ENCODE peak calls at places on chromosomes 12 and 14, in ten cellular contexts. Y is astrocyte of the spinal cord, G is MM.1S, V is Calu3, N is HepG2, T is PC-9, E is endothelial cell, M is H9, F is RWPE1, B is A673. D is an unnamed sample.

GRCh38 chr12:89768586-89769482 is 60.2 kb upstream of the ATP2B1 start:
- DNase-seq in Y (peak; percentile 92), G (no peak), V (no peak), N (peak; percentile 7), T (peak; percentile 66), E (no peak), M (no peak), F (peak; percentile 85), B (peak; percentile 32), D (no peak)

GRCh38 chr12:52527121-52527800 is 7.1 kb upstream of the KRT5 start:
- DNase-seq in Y (no peak), G (no peak), V (no peak), N (no peak), T (no peak), E (no peak), M (peak; percentile 13), F (no peak), B (no peak), D (no peak)

GRCh38 chr14:55065411-55065810 is 14.0 kb downstream of the MAPK1IP1L start:
- DNase-seq in Y (no peak), G (no peak), V (no peak), N (no peak), T (no peak), E (no peak), M (no peak), F (no peak), B (no peak), D (no peak)

GRCh38 chr14:104731249-104731924 is 7.4 kb downstream of the ADSS1 start:
- DNase-seq in Y (no peak), G (no peak), V (peak; percentile 55), N (peak; percentile 73), T (no peak), E (no peak), M (peak; percentile 76), F (no peak), B (no peak), D (no peak)

GRCh38 chr12:124680863-124681778 is 113.7 kb upstream of the NCOR2 start:
- DNase-seq in Y (peak; percentile 75), G (no peak), V (peak; percentile 76), N (peak; percentile 80), T (peak; percentile 72), E (no peak), M (peak; percentile 74), F (peak; percentile 97), B (no peak), D (no peak)

GRCh38 chr12:91215940-91216454 is 33.4 kb upstream of the DCN start:
- DNase-seq in Y (peak; percentile 70), G (no peak), V (no peak), N (no peak), T (no peak), E (no peak), M (no peak), F (no peak), B (no peak), D (no peak)

GRCh38 chr12:53836119-53836655 is 84.4 kb upstream of the CISTR start:
- DNase-seq in Y (no peak), G (no peak), V (no peak), N (no peak), T (no peak), E (no peak), M (no peak), F (no peak), B (no peak), D (no peak)

GRCh38 chr14:67420102-67420739 is 8.3 kb upstream of the PLEK2 start:
- DNase-seq in Y (no peak), G (peak; percentile 43), V (peak; percentile 67), N (peak; percentile 32), T (no peak), E (peak; percentile 31), M (peak; percentile 77), F (no peak), B (peak; percentile 46), D (no peak)

GRCh38 chr12:93783827-93784226 is 106.7 kb downstream of the CRADD start:
- DNase-seq in Y (no peak), G (no peak), V (no peak), N (no peak), T (no peak), E (no peak), M (no peak), F (no peak), B (no peak), D (no peak)

GRCh38 chr12:119258149-119258548 is 76.4 kb upstream of the CCDC60 start:
- DNase-seq in Y (no peak), G (no peak), V (no peak), N (no peak), T (no peak), E (peak; percentile 54), M (no peak), F (no peak), B (no peak), D (no peak)

GRCh38 chr14:99535448-99535847 is 54.2 kb downstream of the CCNK start:
- DNase-seq in Y (no peak), G (no peak), V (no peak), N (no peak), T (no peak), E (no peak), M (no peak), F (no peak), B (no peak), D (no peak)

GRCh38 chr14:34173916-34174315 is 223.0 kb upstream of the EGLN3 start:
- DNase-seq in Y (no peak), G (no peak), V (no peak), N (no peak), T (no peak), E (no peak), M (no peak), F (no peak), B (no peak), D (no peak)

GRCh38 chr12:115008951-115009350 is 325.0 kb upstream of the TBX3 start:
- DNase-seq in Y (no peak), G (no peak), V (no peak), N (no peak), T (no peak), E (no peak), M (no peak), F (no peak), B (no peak), D (no peak)

GRCh38 chr12:45713108-45713507 is 16.4 kb upstream of the ARID2 start:
- DNase-seq in Y (peak; percentile 32), G (no peak), V (no peak), N (no peak), T (no peak), E (no peak), M (no peak), F (no peak), B (no peak), D (no peak)

DNA sequence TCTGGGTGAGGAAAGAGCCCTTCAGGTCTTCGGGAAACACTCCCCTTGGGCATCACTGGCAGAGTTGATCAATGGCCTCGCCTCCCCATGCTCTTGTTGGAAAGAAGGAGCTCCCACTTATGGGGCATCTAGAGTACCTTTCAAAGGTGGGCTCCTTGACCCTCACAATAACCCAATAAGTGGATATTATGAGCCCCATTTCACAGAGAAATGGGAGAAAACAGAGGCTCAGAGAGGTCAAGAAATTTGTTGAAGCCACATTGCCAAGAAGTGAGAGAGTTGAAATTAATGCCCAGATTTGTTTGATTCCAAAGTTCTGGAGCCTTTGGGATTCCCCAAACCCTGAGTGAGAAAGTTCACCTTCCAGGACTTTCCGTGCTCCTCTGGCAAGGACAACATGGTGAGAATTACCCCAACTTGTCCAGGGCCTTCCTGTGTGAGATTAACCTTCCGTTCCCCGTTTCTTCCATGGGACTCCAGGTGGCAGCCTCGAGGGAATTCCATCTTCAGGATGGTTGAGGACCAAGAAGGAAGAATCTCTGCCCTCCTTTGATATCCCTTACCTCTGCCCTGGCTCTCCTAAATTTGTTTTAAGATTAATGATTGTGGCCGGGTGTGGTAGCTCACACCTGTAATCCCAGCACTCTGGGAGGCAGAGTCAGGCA is 7.5 kb upstream of the CHD4 start:
- DNase-seq in Y (peak; percentile 14), G (no peak), V (no peak), N (no peak), T (no peak), E (no peak), M (peak; percentile 75), F (no peak), B (peak; percentile 47), D (no peak)
- TF ChIP-seq CTCF in Y (peak; percentile 28), G (no peak), V (no peak), N (peak; percentile 27), T (no peak), E (no peak), M (peak; percentile 48), F (no peak), B (no peak), D (no peak)

DNA sequence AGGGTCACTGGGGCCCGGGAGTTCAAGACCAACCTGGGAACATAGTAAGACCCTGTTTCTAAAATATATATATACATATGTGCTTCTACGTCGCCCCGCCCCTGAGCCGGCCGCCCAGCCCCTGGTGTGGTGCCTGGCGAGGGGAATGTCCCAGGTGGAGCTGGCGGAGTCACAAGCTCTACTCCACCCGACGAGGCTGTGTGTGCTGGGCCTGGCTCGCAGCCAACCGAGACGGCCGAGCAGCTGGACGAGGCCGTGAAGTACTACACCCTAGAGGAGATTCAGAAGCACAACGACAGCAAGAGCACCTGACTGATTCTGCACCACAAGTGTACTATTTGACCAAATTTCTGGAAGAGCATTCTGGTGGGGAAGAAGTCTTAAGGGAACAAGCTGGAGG is 22.1 kb upstream of the ITPK1 start:
- DNase-seq in Y (no peak), G (no peak), V (peak; percentile 71), N (peak; percentile 56), T (no peak), E (no peak), M (peak; percentile 57), F (no peak), B (no peak), D (no peak)
- TF ChIP-seq CTCF in Y (no peak), G (no peak), V (no peak), N (peak; percentile 35), T (no peak), E (no peak), M (peak; percentile 16), F (no peak), B (no peak), D (no peak)

DNA sequence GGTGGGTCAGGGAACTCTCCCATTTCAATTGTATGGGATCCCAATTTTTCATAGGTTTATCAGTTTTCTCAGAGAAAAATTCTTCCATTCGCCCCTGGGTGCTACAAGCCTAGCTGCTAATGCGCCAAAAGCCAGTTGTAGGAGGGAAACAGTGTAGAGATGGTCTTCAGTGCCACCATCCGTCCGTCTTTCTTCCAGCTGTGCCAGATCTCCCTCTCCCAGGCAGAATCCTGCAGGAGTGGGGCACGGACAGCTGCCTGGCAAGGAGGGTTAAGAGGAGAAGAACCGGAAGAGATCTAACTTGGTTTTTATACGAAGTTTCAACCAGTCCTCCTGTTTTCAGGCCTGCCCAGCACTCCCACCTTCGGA is 38.9 kb upstream of the FUT8 start:
- DNase-seq in Y (no peak), G (no peak), V (no peak), N (no peak), T (no peak), E (no peak), M (no peak), F (no peak), B (no peak), D (no peak)
- TF ChIP-seq CTCF in Y (no peak), G (no peak), V (no peak), N (peak; percentile 55), T (no peak), E (no peak), M (no peak), F (no peak), B (no peak), D (no peak)

GRCh38 chr12:43728117-43728516 is 30.5 kb downstream of the PUS7L start:
- DNase-seq in Y (no peak), G (peak; percentile 12), V (no peak), N (no peak), T (no peak), E (no peak), M (no peak), F (no peak), B (peak; percentile 31), D (no peak)
- TF ChIP-seq CTCF in Y (peak; percentile 13), G (peak; percentile 33), V (no peak), N (no peak), T (peak; percentile 63), E (peak; percentile 49), M (peak; percentile 57), F (peak; percentile 55), B (peak; percentile 59), D (peak; percentile 45)

GRCh38 chr12:109710279-109710746 is 3.3 kb upstream of the FAM222A start:
- DNase-seq in Y (peak; percentile 51), G (no peak), V (no peak), N (no peak), T (no peak), E (no peak), M (no peak), F (peak; percentile 10), B (no peak), D (no peak)
- TF ChIP-seq CTCF in Y (no peak), G (no peak), V (no peak), N (no peak), T (no peak), E (no peak), M (no peak), F (no peak), B (no peak), D (no peak)

D was measured in CD4-positive, alpha-beta T cell.